ENCODE peak calls at places on chromosomes 16 and 17, in nine cellular contexts. One of them, this sample, is unnamed. For H3K9me3, the result is how much of the 10 kb centered on the place peaks cover.

GRCh38 chr16:24906901-24907300 is 61.1 kb downstream of the SLC5A11 start:
- DNase-seq in CD8-positive, alpha-beta memory T cell: no peak
- DNase-seq in A549: no peak
- DNase-seq in GM12878: no peak
- DNase-seq in right cardiac atrium: no peak
- DNase-seq in thoracic aorta: no peak
- DNase-seq in GM23248: no peak
- DNase-seq in IMR-90: no peak
- DNase-seq in colonic mucosa: no peak
- DNase-seq in this sample: no peak

GRCh38 chr16:75208242-75208825 is 1.4 kb upstream of the CTRB2 start:
- DNase-seq in CD8-positive, alpha-beta memory T cell: no peak
- DNase-seq in A549: no peak
- DNase-seq in GM12878: no peak
- DNase-seq in right cardiac atrium: no peak
- DNase-seq in thoracic aorta: no peak
- DNase-seq in GM23248: no peak
- DNase-seq in IMR-90: no peak
- DNase-seq in colonic mucosa: no peak
- DNase-seq in this sample: no peak

GRCh38 chr17:31136319-31136718 is 41.5 kb downstream of the NF1 start:
- DNase-seq in CD8-positive, alpha-beta memory T cell: no peak
- DNase-seq in A549: no peak
- DNase-seq in GM12878: no peak
- DNase-seq in right cardiac atrium: no peak
- DNase-seq in thoracic aorta: no peak
- DNase-seq in GM23248: peak
- DNase-seq in IMR-90: peak
- DNase-seq in colonic mucosa: no peak
- DNase-seq in this sample: no peak

GRCh38 chr16:71572497-71573116 is 4.3 kb downstream of the TAT start:
- DNase-seq in CD8-positive, alpha-beta memory T cell: no peak
- DNase-seq in A549: no peak
- DNase-seq in GM12878: no peak
- DNase-seq in right cardiac atrium: no peak
- DNase-seq in thoracic aorta: no peak
- DNase-seq in GM23248: no peak
- DNase-seq in IMR-90: no peak
- DNase-seq in colonic mucosa: no peak
- DNase-seq in this sample: no peak

GRCh38 chr17:50267074-50267841 is 7.0 kb upstream of the TMEM92 start:
- DNase-seq in CD8-positive, alpha-beta memory T cell: no peak
- DNase-seq in A549: no peak
- DNase-seq in GM12878: no peak
- DNase-seq in right cardiac atrium: no peak
- DNase-seq in thoracic aorta: no peak
- DNase-seq in GM23248: peak
- DNase-seq in IMR-90: peak
- DNase-seq in colonic mucosa: peak
- DNase-seq in this sample: no peak

GRCh38 chr17:32780721-32781120 is 96.2 kb downstream of the MYO1D start:
- DNase-seq in CD8-positive, alpha-beta memory T cell: no peak
- DNase-seq in A549: no peak
- DNase-seq in GM12878: no peak
- DNase-seq in right cardiac atrium: no peak
- DNase-seq in thoracic aorta: no peak
- DNase-seq in GM23248: no peak
- DNase-seq in IMR-90: no peak
- DNase-seq in colonic mucosa: no peak
- DNase-seq in this sample: no peak

GRCh38 chr17:2055494-2056220 is 754 bp downstream of the HIC1 start:
- DNase-seq in CD8-positive, alpha-beta memory T cell: peak
- DNase-seq in A549: no peak
- DNase-seq in GM12878: no peak
- DNase-seq in right cardiac atrium: peak
- DNase-seq in thoracic aorta: no peak
- DNase-seq in GM23248: peak
- DNase-seq in IMR-90: peak
- DNase-seq in colonic mucosa: no peak
- DNase-seq in this sample: no peak

GRCh38 chr17:44345497-44346026 is 460 bp downstream of the GRN start:
- DNase-seq in CD8-positive, alpha-beta memory T cell: peak
- DNase-seq in A549: peak
- DNase-seq in GM12878: no peak
- DNase-seq in right cardiac atrium: no peak
- DNase-seq in thoracic aorta: no peak
- DNase-seq in GM23248: peak
- DNase-seq in IMR-90: peak
- DNase-seq in colonic mucosa: peak
- DNase-seq in this sample: no peak

GRCh38 chr17:38853292-38854219 is at the start of gene RPL23:
- DNase-seq in CD8-positive, alpha-beta memory T cell: peak
- DNase-seq in A549: peak
- DNase-seq in GM12878: peak
- DNase-seq in right cardiac atrium: peak
- DNase-seq in thoracic aorta: peak
- DNase-seq in GM23248: peak
- DNase-seq in IMR-90: peak
- DNase-seq in colonic mucosa: peak
- DNase-seq in this sample: peak

GRCh38 chr17:6823011-6823442 is 8.5 kb downstream of the TEKT1 start:
- DNase-seq in CD8-positive, alpha-beta memory T cell: no peak
- DNase-seq in A549: no peak
- DNase-seq in GM12878: no peak
- DNase-seq in right cardiac atrium: no peak
- DNase-seq in thoracic aorta: no peak
- DNase-seq in GM23248: peak
- DNase-seq in IMR-90: peak
- DNase-seq in colonic mucosa: no peak
- DNase-seq in this sample: no peak

GRCh38 chr16:4859900-4860255 is 12.6 kb downstream of the UBN1 start:
- DNase-seq in CD8-positive, alpha-beta memory T cell: no peak
- DNase-seq in A549: no peak
- DNase-seq in GM12878: no peak
- DNase-seq in right cardiac atrium: peak
- DNase-seq in thoracic aorta: no peak
- DNase-seq in GM23248: peak
- DNase-seq in IMR-90: peak
- DNase-seq in colonic mucosa: no peak
- DNase-seq in this sample: no peak

GRCh38 chr17:3692346-3692745 is 3.6 kb downstream of the P2RX5 start:
- DNase-seq in CD8-positive, alpha-beta memory T cell: no peak
- DNase-seq in A549: no peak
- DNase-seq in GM12878: no peak
- DNase-seq in right cardiac atrium: no peak
- DNase-seq in thoracic aorta: no peak
- DNase-seq in GM23248: no peak
- DNase-seq in IMR-90: no peak
- DNase-seq in colonic mucosa: no peak
- DNase-seq in this sample: no peak

GRCh38 chr17:57988301-57989010 is 402 bp upstream of the VEZF1 start:
- DNase-seq in CD8-positive, alpha-beta memory T cell: no peak
- DNase-seq in A549: peak
- DNase-seq in GM12878: no peak
- DNase-seq in right cardiac atrium: peak
- DNase-seq in thoracic aorta: no peak
- DNase-seq in GM23248: peak
- DNase-seq in IMR-90: peak
- DNase-seq in colonic mucosa: peak
- DNase-seq in this sample: peak

GRCh38 chr17:7835818-7836595 is 2.0 kb downstream of the KDM6B start:
- DNase-seq in CD8-positive, alpha-beta memory T cell: peak
- DNase-seq in A549: peak
- DNase-seq in GM12878: no peak
- DNase-seq in right cardiac atrium: peak
- DNase-seq in thoracic aorta: no peak
- DNase-seq in GM23248: peak
- DNase-seq in IMR-90: peak
- DNase-seq in colonic mucosa: peak
- DNase-seq in this sample: peak

GRCh38 chr17:78172284-78173024 is 4.1 kb downstream of the SYNGR2 start:
- DNase-seq in CD8-positive, alpha-beta memory T cell: no peak
- DNase-seq in A549: no peak
- DNase-seq in GM12878: no peak
- DNase-seq in right cardiac atrium: peak
- DNase-seq in thoracic aorta: no peak
- DNase-seq in GM23248: no peak
- DNase-seq in IMR-90: peak
- DNase-seq in colonic mucosa: peak
- DNase-seq in this sample: no peak

GRCh38 chr17:9958586-9959281 is 53.7 kb upstream of the RCVRN start:
- DNase-seq in CD8-positive, alpha-beta memory T cell: no peak
- DNase-seq in A549: no peak
- DNase-seq in GM12878: no peak
- DNase-seq in right cardiac atrium: no peak
- DNase-seq in thoracic aorta: no peak
- DNase-seq in GM23248: no peak
- DNase-seq in IMR-90: no peak
- DNase-seq in colonic mucosa: no peak
- DNase-seq in this sample: no peak

GRCh38 chr16:81843243-81843582 is 64.1 kb downstream of the PLCG2 start:
- DNase-seq in CD8-positive, alpha-beta memory T cell: no peak
- DNase-seq in A549: no peak
- DNase-seq in GM12878: no peak
- DNase-seq in right cardiac atrium: no peak
- DNase-seq in thoracic aorta: no peak
- DNase-seq in GM23248: peak
- DNase-seq in IMR-90: no peak
- DNase-seq in colonic mucosa: no peak
- DNase-seq in this sample: no peak

DNA sequence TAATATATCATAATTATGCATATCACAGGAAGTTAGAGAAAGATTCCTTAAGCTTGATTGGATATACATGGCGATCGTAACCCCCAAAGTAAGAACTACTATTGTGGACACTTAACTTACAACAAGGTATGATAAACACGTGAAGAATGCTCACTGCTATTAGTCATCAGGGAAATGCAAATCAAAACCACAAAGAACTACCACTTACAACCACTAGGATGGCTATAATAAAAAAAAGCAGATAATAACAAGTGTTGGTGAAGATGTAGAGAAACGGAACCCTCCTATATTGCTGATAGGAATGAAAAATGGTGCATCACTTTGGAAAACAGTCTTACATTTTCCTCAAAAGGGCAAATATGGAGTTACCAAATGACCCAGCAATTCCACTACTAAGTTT is 265.9 kb downstream of the SLC39A11 start:
- DNase-seq in CD8-positive, alpha-beta memory T cell: no peak
- DNase-seq in A549: peak
- DNase-seq in GM12878: no peak
- DNase-seq in right cardiac atrium: no peak
- DNase-seq in thoracic aorta: no peak
- DNase-seq in GM23248: peak
- DNase-seq in IMR-90: peak
- DNase-seq in colonic mucosa: no peak
- DNase-seq in this sample: no peak
- H3K9me3 ChIP-seq in CD8-positive, alpha-beta memory T cell: under half
- H3K9me3 ChIP-seq in A549: under half
- H3K9me3 ChIP-seq in GM12878: under half
- H3K9me3 ChIP-seq in right cardiac atrium: under half
- H3K9me3 ChIP-seq in thoracic aorta: under half
- H3K9me3 ChIP-seq in GM23248: under half
- H3K9me3 ChIP-seq in IMR-90: under half
- H3K9me3 ChIP-seq in colonic mucosa: under half
- H3K9me3 ChIP-seq in this sample: under half

GRCh38 chr17:53454337-53454736 is 368.4 kb upstream of the KIF2B start:
- DNase-seq in CD8-positive, alpha-beta memory T cell: no peak
- DNase-seq in A549: no peak
- DNase-seq in GM12878: no peak
- DNase-seq in right cardiac atrium: no peak
- DNase-seq in thoracic aorta: no peak
- DNase-seq in GM23248: no peak
- DNase-seq in IMR-90: no peak
- DNase-seq in colonic mucosa: no peak
- DNase-seq in this sample: no peak
- H3K9me3 ChIP-seq in CD8-positive, alpha-beta memory T cell: under half
- H3K9me3 ChIP-seq in A549: under half
- H3K9me3 ChIP-seq in GM12878: under half
- H3K9me3 ChIP-seq in right cardiac atrium: under half
- H3K9me3 ChIP-seq in thoracic aorta: under half
- H3K9me3 ChIP-seq in GM23248: under half
- H3K9me3 ChIP-seq in IMR-90: under half
- H3K9me3 ChIP-seq in colonic mucosa: under half
- H3K9me3 ChIP-seq in this sample: under half

GRCh38 chr17:11380761-11381160 is 139.7 kb downstream of the SHISA6 start:
- DNase-seq in CD8-positive, alpha-beta memory T cell: no peak
- DNase-seq in A549: no peak
- DNase-seq in GM12878: no peak
- DNase-seq in right cardiac atrium: no peak
- DNase-seq in thoracic aorta: no peak
- DNase-seq in GM23248: no peak
- DNase-seq in IMR-90: no peak
- DNase-seq in colonic mucosa: no peak
- DNase-seq in this sample: no peak
- H3K9me3 ChIP-seq in CD8-positive, alpha-beta memory T cell: under half
- H3K9me3 ChIP-seq in A549: under half
- H3K9me3 ChIP-seq in GM12878: under half
- H3K9me3 ChIP-seq in right cardiac atrium: under half
- H3K9me3 ChIP-seq in thoracic aorta: under half
- H3K9me3 ChIP-seq in GM23248: under half
- H3K9me3 ChIP-seq in IMR-90: under half
- H3K9me3 ChIP-seq in colonic mucosa: under half
- H3K9me3 ChIP-seq in this sample: under half

GRCh38 chr16:3289998-3290673 is 6.8 kb downstream of the ZNF263 start:
- DNase-seq in CD8-positive, alpha-beta memory T cell: no peak
- DNase-seq in A549: no peak
- DNase-seq in GM12878: no peak
- DNase-seq in right cardiac atrium: no peak
- DNase-seq in thoracic aorta: no peak
- DNase-seq in GM23248: no peak
- DNase-seq in IMR-90: no peak
- DNase-seq in colonic mucosa: no peak
- DNase-seq in this sample: no peak

GRCh38 chr16:3295209-3295608 is 10.0 kb downstream of the TIGD7 start:
- DNase-seq in CD8-positive, alpha-beta memory T cell: no peak
- DNase-seq in A549: no peak
- DNase-seq in GM12878: no peak
- DNase-seq in right cardiac atrium: no peak
- DNase-seq in thoracic aorta: no peak
- DNase-seq in GM23248: no peak
- DNase-seq in IMR-90: no peak
- DNase-seq in colonic mucosa: no peak
- DNase-seq in this sample: no peak

GRCh38 chr16:3292604-3293003 is 9.3 kb downstream of the ZNF263 start:
- DNase-seq in CD8-positive, alpha-beta memory T cell: no peak
- DNase-seq in A549: no peak
- DNase-seq in GM12878: no peak
- DNase-seq in right cardiac atrium: no peak
- DNase-seq in thoracic aorta: no peak
- DNase-seq in GM23248: peak
- DNase-seq in IMR-90: peak
- DNase-seq in colonic mucosa: no peak
- DNase-seq in this sample: no peak

DNA sequence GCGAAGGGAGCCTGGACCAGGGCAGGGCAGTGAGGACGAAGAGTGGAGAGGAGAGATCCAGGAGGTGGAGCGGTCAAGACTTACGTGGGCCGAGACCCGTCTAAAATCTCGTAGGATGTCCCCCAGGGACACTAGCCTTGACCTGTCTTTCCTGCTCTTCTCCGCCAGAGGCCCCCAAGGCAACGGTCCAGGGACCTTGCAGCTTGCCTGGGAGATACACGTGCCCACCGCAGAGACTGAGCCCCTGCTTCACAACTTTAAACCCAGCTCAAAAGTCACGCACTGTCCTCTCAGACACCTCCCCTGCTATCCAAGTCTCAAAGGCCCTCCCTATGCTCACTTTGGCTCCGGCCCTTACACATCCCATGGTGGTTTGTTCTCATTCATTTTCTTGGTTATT is 9.4 kb downstream of the TIGD7 start:
- DNase-seq in CD8-positive, alpha-beta memory T cell: no peak
- DNase-seq in A549: no peak
- DNase-seq in GM12878: no peak
- DNase-seq in right cardiac atrium: no peak
- DNase-seq in thoracic aorta: no peak
- DNase-seq in GM23248: no peak
- DNase-seq in IMR-90: no peak
- DNase-seq in colonic mucosa: no peak
- DNase-seq in this sample: no peak
- H3K9me3 ChIP-seq in CD8-positive, alpha-beta memory T cell: under half
- H3K9me3 ChIP-seq in A549: half or more
- H3K9me3 ChIP-seq in GM12878: under half
- H3K9me3 ChIP-seq in right cardiac atrium: under half
- H3K9me3 ChIP-seq in thoracic aorta: half or more
- H3K9me3 ChIP-seq in GM23248: under half
- H3K9me3 ChIP-seq in IMR-90: half or more
- H3K9me3 ChIP-seq in colonic mucosa: under half
- H3K9me3 ChIP-seq in this sample: under half

This sample was measured in T-helper 17 cell.